ENCODE peak calls at places on chromosomes 2 and 18, in nine cellular contexts. F, H, Q, J, Z, S, T, A and R are unnamed samples.
A peak's percentile ranks its signal among the peaks of the same experiment; 100 is the strongest.

GRCh38 chr2:232229296-232229916 is 149.1 kb upstream of the ALPP start:
- DNase-seq in S (no peak), T (no peak), H (no peak), J (no peak), F (peak; percentile 49), Z (no peak), A (no peak), Q (no peak), R (peak; percentile 39)

GRCh38 chr18:58195278-58195721 is 151.3 kb downstream of the NEDD4L start:
- DNase-seq in S (no peak), T (no peak), Z (no peak), F (peak; percentile 81), Q (no peak), H (no peak), J (peak; percentile 54), A (no peak), R (peak; percentile 77)

GRCh38 chr2:47494267-47495130 is 91.5 kb downstream of the MSH2 start:
- DNase-seq in S (no peak), Z (no peak), F (no peak), A (no peak), H (no peak), T (no peak), J (no peak), Q (no peak), R (no peak)

GRCh38 chr18:36950282-36950681 is 121.4 kb downstream of the KIAA1328 start:
- DNase-seq in Q (no peak), S (no peak), Z (no peak), H (no peak), A (no peak), J (no peak), T (no peak), F (no peak), R (no peak)

GRCh38 chr2:214066847-214067246 is 344.0 kb upstream of the VWC2L start:
- DNase-seq in S (no peak), F (peak; percentile 61), Z (no peak), J (no peak), A (no peak), T (no peak), Q (no peak), H (no peak), R (peak; percentile 27)

GRCh38 chr18:10840768-10841167 is 308.6 kb downstream of the PIEZO2 start:
- DNase-seq in S (no peak), A (peak; percentile 63), H (no peak), Z (no peak), F (no peak), T (no peak), J (no peak), Q (no peak), R (no peak)

GRCh38 chr2:177484396-177484795 is 91.8 kb downstream of the AGPS start:
- DNase-seq in Q (no peak), F (no peak), T (no peak), J (no peak), A (no peak), S (no peak), Z (no peak), H (no peak), R (no peak)

GRCh38 chr2:239751719-239752355 is 273.3 kb downstream of the NDUFA10 start:
- DNase-seq in F (no peak), A (no peak), Q (no peak), Z (no peak), H (no peak), J (no peak), S (peak; percentile 31), T (no peak), R (peak; percentile 44)

GRCh38 chr2:27156739-27157475 is 8.1 kb downstream of the TCF23 start:
- DNase-seq in F (no peak), J (no peak), A (no peak), Z (no peak), S (no peak), Q (no peak), T (no peak), H (no peak), R (no peak)

GRCh38 chr18:470661-471501 is 29.6 kb downstream of the COLEC12 start:
- DNase-seq in T (peak; percentile 49), Q (no peak), J (no peak), H (no peak), F (no peak), A (peak; percentile 86), Z (no peak), S (no peak), R (no peak)

GRCh38 chr18:75439356-75439755 is 11.9 kb upstream of the SMIM21 start:
- DNase-seq in J (no peak), S (no peak), Q (no peak), T (no peak), A (no peak), H (no peak), F (no peak), Z (no peak), R (no peak)

GRCh38 chr18:50805732-50806131 is 14.1 kb downstream of the MRO start:
- DNase-seq in Q (no peak), T (peak; percentile 14), S (no peak), H (no peak), A (no peak), F (no peak), Z (no peak), J (no peak), R (peak; percentile 27)

GRCh38 chr2:30403592-30404353 is 43.3 kb upstream of the LCLAT1 start:
- DNase-seq in Z (no peak), S (no peak), J (no peak), A (no peak), F (no peak), Q (no peak), H (no peak), T (no peak), R (no peak)

GRCh38 chr18:41761329-41762028 is 193.6 kb upstream of the PIK3C3 start:
- DNase-seq in Q (no peak), Z (no peak), H (no peak), A (peak; percentile 81), J (no peak), T (peak; percentile 90), S (no peak), F (no peak), R (no peak)

GRCh38 chr2:98269274-98269673 is 77.0 kb upstream of the CNGA3 start:
- DNase-seq in F (peak; percentile 72), J (peak; percentile 60), T (peak; percentile 36), S (peak; percentile 32), Z (no peak), H (no peak), A (peak; percentile 71), Q (no peak), R (peak; percentile 86)

GRCh38 chr18:45541421-45541820 is 73.9 kb upstream of the SLC14A2 start:
- DNase-seq in T (no peak), H (no peak), Q (no peak), Z (no peak), F (no peak), J (no peak), S (no peak), A (no peak), R (no peak)

GRCh38 chr2:67322361-67323001 is 74.7 kb upstream of the ETAA1 start:
- DNase-seq in J (peak; percentile 73), S (no peak), F (peak; percentile 81), H (no peak), A (peak; percentile 79), T (peak; percentile 78), Z (no peak), Q (peak; percentile 12), R (peak; percentile 83)

GRCh38 chr2:194100201-194100600 is 1556.8 kb upstream of the SLC39A10 start:
- DNase-seq in Q (no peak), J (no peak), T (no peak), S (no peak), Z (no peak), A (no peak), H (no peak), F (no peak), R (no peak)

GRCh38 chr2:1816414-1816911 is 72.1 kb upstream of the PXDN start:
- DNase-seq in A (peak; percentile 87), Q (no peak), J (no peak), H (no peak), T (no peak), Z (no peak), S (no peak), F (no peak), R (no peak)

GRCh38 chr2:15939854-15940660 is at the start of gene MYCN:
- DNase-seq in T (no peak), S (peak; percentile 66), Z (peak; percentile 37), F (peak; percentile 96), J (peak; percentile 81), H (peak; percentile 7), Q (peak; percentile 69), A (peak; percentile 33), R (peak; percentile 98)

GRCh38 chr18:58525517-58525916 is 103.4 kb downstream of the ALPK2 start:
- DNase-seq in J (no peak), H (no peak), F (no peak), S (no peak), Q (no peak), T (peak; percentile 80), Z (no peak), A (peak; percentile 17), R (no peak)

GRCh38 chr18:8468911-8469310 is 140.3 kb upstream of the RAB12 start:
- DNase-seq in Z (no peak), S (no peak), T (peak; percentile 68), Q (no peak), F (no peak), A (peak; percentile 8), J (no peak), H (no peak), R (no peak)

GRCh38 chr2:127175821-127176354 is 44.2 kb downstream of the CYP27C1 start:
- DNase-seq in A (peak; percentile 69), F (peak; percentile 44), J (no peak), T (no peak), S (no peak), H (no peak), Z (no peak), Q (no peak), R (no peak)

GRCh38 chr2:88350641-88351601 is 101.6 kb downstream of the FOXI3 start:
- DNase-seq in H (peak; percentile 29), F (peak; percentile 97), A (peak; percentile 6), J (peak; percentile 86), T (peak; percentile 2), Z (peak; percentile 69), S (peak; percentile 0), Q (peak; percentile 60), R (peak; percentile 93)

GRCh38 chr2:172179045-172179742 is 76.5 kb upstream of the DLX2 start:
- DNase-seq in T (peak; percentile 88), S (no peak), Z (peak; percentile 28), H (no peak), A (no peak), F (no peak), J (peak; percentile 61), Q (no peak), R (peak; percentile 10)

GRCh38 chr18:76524900-76525698 is 30.1 kb upstream of the ZNF516 start:
- DNase-seq in H (no peak), Q (no peak), Z (no peak), T (no peak), S (no peak), F (no peak), A (peak; percentile 85), J (peak; percentile 53), R (peak; percentile 88)

GRCh38 chr2:16507655-16508054 is 158.0 kb downstream of the CYRIA start:
- DNase-seq in J (no peak), Q (no peak), T (no peak), Z (no peak), S (no peak), A (no peak), H (no peak), F (peak; percentile 65), R (no peak)

GRCh38 chr2:40405440-40405839 is 46.5 kb downstream of the SLC8A1 start:
- DNase-seq in T (no peak), F (no peak), Q (no peak), J (no peak), H (no peak), A (no peak), S (no peak), Z (no peak), R (no peak)

GRCh38 chr2:235087812-235088607 is 136.2 kb downstream of the SH3BP4 start:
- DNase-seq in T (no peak), J (peak; percentile 21), Z (no peak), F (peak; percentile 30), Q (no peak), A (peak; percentile 51), H (no peak), S (no peak), R (no peak)

GRCh38 chr18:79478484-79479113 is 82.9 kb downstream of the NFATC1 start:
- DNase-seq in J (no peak), Q (no peak), T (no peak), H (no peak), Z (no peak), A (no peak), S (no peak), F (no peak), R (no peak)

GRCh38 chr2:231987088-231987788 is 25.7 kb downstream of the DIS3L2 start:
- DNase-seq in A (peak; percentile 28), F (no peak), J (no peak), T (no peak), H (no peak), S (no peak), Z (no peak), Q (no peak), R (no peak)